ENCODE peak calls at places on chromosomes 1 and 21, in four cellular contexts. N, D, R and C are unnamed samples.

GRCh38 chr21:42633858-42634257 is 19.6 kb upstream of the PDE9A start:
- DNase-seq in R (no peak), N (no peak), D (no peak), C (no peak)

GRCh38 chr21:33993286-33994231 is 78.0 kb upstream of the ATP5PO start:
- DNase-seq in N (no peak), D (no peak), R (no peak), C (no peak)

GRCh38 chr1:87318056-87318650 is 10.5 kb upstream of the LMO4 start:
- DNase-seq in N (no peak), R (no peak), D (no peak), C (no peak)

GRCh38 chr1:237228421-237228820 is 186.4 kb downstream of the RYR2 start:
- DNase-seq in R (no peak), D (no peak), N (no peak), C (no peak)

GRCh38 chr1:10173582-10173981 is 36.8 kb upstream of the KIF1B start:
- DNase-seq in D (no peak), R (no peak), N (no peak), C (no peak)

GRCh38 chr1:184843732-184844495 is 89.3 kb upstream of the EDEM3 start:
- DNase-seq in D (no peak), N (no peak), R (no peak), C (no peak)

GRCh38 chr1:47993356-47993755 is 3.8 kb downstream of the TRABD2B start:
- DNase-seq in R (no peak), D (no peak), N (no peak), C (no peak)

GRCh38 chr1:21861602-21862429 is 49.8 kb downstream of the LDLRAD2 start:
- DNase-seq in N (no peak), R (peak; percentile 64), D (no peak), C (peak; percentile 64)

GRCh38 chr1:98662354-98662665 is 789 bp downstream of the SNX7 start:
- DNase-seq in D (no peak), R (no peak), N (no peak), C (peak; percentile 23)

GRCh38 chr1:205084360-205084759 is at the start of gene TMEM81:
- DNase-seq in N (no peak), D (no peak), R (no peak), C (no peak)

GRCh38 chr1:169326644-169327316 is 40.8 kb downstream of the NME7 start:
- DNase-seq in N (no peak), D (no peak), R (peak; percentile 63), C (peak; percentile 6)

GRCh38 chr1:226649780-226650179 is 89.3 kb downstream of the ITPKB start:
- DNase-seq in N (no peak), R (peak; percentile 51), D (no peak), C (no peak)

GRCh38 chr21:46229133-46229922 is 754 bp upstream of the LSS start:
- DNase-seq in D (no peak), R (peak; percentile 37), N (no peak), C (peak; percentile 63)

GRCh38 chr1:222948079-222948478 is 133.2 kb downstream of the DISP1 start:
- DNase-seq in D (no peak), N (no peak), R (peak; percentile 65), C (no peak)

GRCh38 chr1:119372493-119373086 is 4.0 kb downstream of the HAO2 start:
- DNase-seq in R (peak; percentile 80), D (no peak), N (peak; percentile 72), C (peak; percentile 46)
- TF ChIP-seq CTCF in R (peak; percentile 64), D (peak; percentile 58), N (peak; percentile 51), C (no peak)

GRCh38 chr1:158527190-158527815 is 26.9 kb downstream of the OR6Y1 start:
- DNase-seq in R (peak; percentile 36), N (no peak), D (no peak), C (peak; percentile 20)
- TF ChIP-seq CTCF in R (peak; percentile 58), N (no peak), D (no peak), C (peak; percentile 84)

GRCh38 chr1:51139474-51139873 is 37.4 kb downstream of the C1orf185 start:
- DNase-seq in N (no peak), R (peak; percentile 18), D (no peak), C (no peak)
- TF ChIP-seq CTCF in N (no peak), R (peak; percentile 55), D (no peak), C (peak; percentile 20)

DNA sequence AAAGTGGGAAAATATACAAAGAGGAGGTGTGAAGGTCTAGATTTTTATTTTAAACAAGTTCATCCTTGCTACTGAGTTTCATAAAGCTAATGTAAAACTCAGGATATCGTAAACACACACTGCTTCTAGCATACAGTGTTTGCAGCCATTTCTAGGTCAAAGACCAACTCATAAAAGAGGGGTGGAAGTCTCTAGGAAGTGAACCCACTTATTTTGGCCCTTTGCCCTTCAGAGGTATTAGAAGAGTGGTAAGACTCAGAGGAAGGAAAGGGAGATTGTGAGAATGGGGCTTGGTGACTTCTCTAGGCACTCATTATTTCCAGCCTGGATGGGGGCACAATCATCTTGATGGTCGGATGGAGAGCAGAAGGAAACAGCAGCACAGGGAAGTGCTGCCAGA is 91.2 kb downstream of the TNFSF18 start:
- DNase-seq in D (no peak), N (no peak), R (no peak), C (no peak)
- TF ChIP-seq CTCF in D (no peak), N (no peak), R (no peak), C (no peak)

GRCh38 chr1:42860339-42861013 is 14.1 kb downstream of the ZNF691 start:
- DNase-seq in D (no peak), N (no peak), R (no peak), C (no peak)
- TF ChIP-seq CTCF in D (peak; percentile 37), N (no peak), R (peak; percentile 19), C (no peak)

DNA sequence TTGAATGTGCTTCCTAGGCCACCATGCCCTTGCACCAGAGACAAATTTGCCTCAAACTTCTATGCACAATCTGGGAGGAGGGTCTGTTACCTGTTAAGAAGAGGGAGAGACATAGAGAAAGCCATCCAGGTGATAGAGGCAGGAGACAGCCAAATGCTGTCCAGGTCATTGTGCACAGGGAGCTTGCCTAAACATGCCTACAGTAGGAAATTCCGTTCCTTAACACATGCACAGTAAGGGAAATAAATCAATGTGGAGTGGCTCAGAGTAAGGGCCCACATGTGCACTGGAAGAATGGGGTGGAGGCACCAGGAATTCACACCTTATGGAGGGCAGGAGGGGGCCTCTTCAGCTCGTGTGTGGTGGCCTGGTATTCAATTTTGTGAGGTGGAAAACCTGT is 19.5 kb upstream of the CREG1 start:
- DNase-seq in D (no peak), N (no peak), R (no peak), C (no peak)
- TF ChIP-seq CTCF in D (no peak), N (no peak), R (no peak), C (no peak)

GRCh38 chr1:36762174-36762573 is 272.1 kb downstream of the GRIK3 start:
- DNase-seq in D (no peak), N (no peak), R (no peak), C (no peak)
- TF ChIP-seq CTCF in D (no peak), N (no peak), R (no peak), C (no peak)